ENCODE peak calls at places on chromosomes 1 and 21, in ten cellular contexts. Z is pancreas, B is transverse colon, G is fibroblast of mammary gland, C is GM12865, E is fibroblast of pulmonary artery, Y is stomach, O is A549, D is left ventricle myocardium inferior, V is prostate gland. S is an unnamed sample.

GRCh38 chr21:43910460-43910859 is 45.4 kb downstream of the AGPAT3 start:
- DNase-seq in Z (no peak), B (no peak), G (no peak), C (no peak), E (no peak), Y (no peak), O (no peak), D (no peak), V (no peak), S (no peak)

GRCh38 chr1:35666916-35667315 is 25.6 kb upstream of the PSMB2 start:
- DNase-seq in Z (no peak), B (no peak), G (no peak), C (no peak), E (no peak), Y (no peak), O (no peak), D (no peak), V (no peak), S (no peak)

GRCh38 chr1:200410566-200410878 is 686 bp upstream of the ZNF281 start:
- DNase-seq in Z (peak), B (peak), G (peak), C (peak), E (no peak), Y (no peak), O (no peak), D (no peak), V (no peak), S (peak)

GRCh38 chr1:25197235-25197930 is 34.9 kb downstream of the SYF2 start:
- DNase-seq in Z (no peak), B (no peak), G (no peak), C (no peak), E (no peak), Y (no peak), O (no peak), D (no peak), V (no peak), S (peak)

GRCh38 chr1:153697873-153698647 is 19.6 kb downstream of the NPR1 start:
- DNase-seq in Z (no peak), B (no peak), G (peak), C (peak), E (peak), Y (no peak), O (no peak), D (peak), V (no peak), S (peak)

GRCh38 chr1:227791425-227792090 is 23.9 kb upstream of the PRSS38 start:
- DNase-seq in Z (no peak), B (no peak), G (no peak), C (no peak), E (no peak), Y (no peak), O (no peak), D (no peak), V (no peak), S (no peak)

GRCh38 chr1:232906441-232906840 is 44.0 kb upstream of the NTPCR start:
- DNase-seq in Z (no peak), B (no peak), G (no peak), C (no peak), E (no peak), Y (no peak), O (no peak), D (no peak), V (no peak), S (no peak)

GRCh38 chr1:10494754-10495474 is 20.2 kb downstream of the PEX14 start:
- DNase-seq in Z (peak), B (peak), G (peak), C (peak), E (peak), Y (peak), O (peak), D (peak), V (peak), S (peak)

GRCh38 chr1:165376041-165376810 is 19.7 kb upstream of the LMX1A start:
- DNase-seq in Z (peak), B (peak), G (peak), C (no peak), E (peak), Y (peak), O (no peak), D (peak), V (peak), S (peak)

GRCh38 chr21:42107881-42108553 is 36.9 kb downstream of the UMODL1 start:
- DNase-seq in Z (peak), B (peak), G (peak), C (peak), E (peak), Y (peak), O (peak), D (peak), V (peak), S (peak)

GRCh38 chr1:22711071-22711470 is 432 bp downstream of the EPHB2 start:
- DNase-seq in Z (no peak), B (no peak), G (no peak), C (no peak), E (no peak), Y (no peak), O (no peak), D (no peak), V (no peak), S (no peak)

GRCh38 chr1:22714455-22714854 is 3.8 kb downstream of the EPHB2 start:
- DNase-seq in Z (no peak), B (no peak), G (no peak), C (no peak), E (no peak), Y (no peak), O (no peak), D (no peak), V (no peak), S (no peak)

GRCh38 chr1:22710688-22711024 is at the start of gene EPHB2:
- DNase-seq in Z (peak), B (peak), G (peak), C (peak), E (no peak), Y (peak), O (peak), D (peak), V (peak), S (peak)

GRCh38 chr1:22711591-22712501 is 1.2 kb downstream of the EPHB2 start:
- DNase-seq in Z (no peak), B (peak), G (peak), C (peak), E (peak), Y (no peak), O (no peak), D (no peak), V (no peak), S (peak)

GRCh38 chr1:22712502-22713271 is 2.0 kb downstream of the EPHB2 start:
- DNase-seq in Z (no peak), B (peak), G (peak), C (peak), E (peak), Y (no peak), O (no peak), D (no peak), V (no peak), S (peak)
- H3K4me3 ChIP-seq in Z (no peak), B (peak), G (peak), C (no peak), E (peak), Y (peak), O (peak), D (no peak), V (no peak), S (no peak)

GRCh38 chr21:35614412-35614901 is 445.9 kb downstream of the SETD4 start:
- DNase-seq in Z (no peak), B (no peak), G (peak), C (no peak), E (peak), Y (no peak), O (no peak), D (no peak), V (no peak), S (no peak)

GRCh38 chr21:35615325-35615724 is 445.0 kb downstream of the SETD4 start:
- DNase-seq in Z (no peak), B (no peak), G (no peak), C (no peak), E (no peak), Y (no peak), O (no peak), D (no peak), V (no peak), S (no peak)

GRCh38 chr21:35617491-35617890 is 442.8 kb downstream of the SETD4 start:
- DNase-seq in Z (no peak), B (no peak), G (no peak), C (no peak), E (no peak), Y (no peak), O (no peak), D (no peak), V (no peak), S (no peak)

GRCh38 chr21:35619184-35619583 is 441.1 kb downstream of the SETD4 start:
- DNase-seq in Z (no peak), B (no peak), G (peak), C (no peak), E (peak), Y (no peak), O (no peak), D (no peak), V (no peak), S (no peak)

DNA sequence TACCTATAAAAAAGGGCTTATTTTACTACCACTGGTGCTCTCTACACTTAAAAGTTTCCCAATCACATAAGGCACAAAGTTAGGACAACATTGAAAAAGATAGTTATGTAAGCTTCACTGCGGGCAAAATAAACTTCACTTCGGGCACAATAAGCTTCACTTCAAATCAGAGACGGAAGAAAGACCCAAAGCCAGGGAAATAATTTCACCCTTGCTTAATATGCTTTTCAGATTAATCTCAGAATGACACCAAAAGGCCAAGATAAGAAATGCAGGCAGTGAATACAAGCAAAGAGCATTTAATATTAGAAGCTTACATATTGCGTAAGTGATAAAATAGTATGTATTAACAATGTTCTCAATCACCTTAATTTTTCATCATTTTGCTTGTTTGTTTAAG is 444.2 kb downstream of the SETD4 start:
- DNase-seq in Z (no peak), B (no peak), G (peak), C (peak), E (peak), Y (no peak), O (peak), D (no peak), V (no peak), S (no peak)
- TF ChIP-seq CTCF in Z (no peak), B (peak), G (peak), C (no peak), E (peak), Y (peak), O (peak), D (peak), V (no peak), S (no peak)

GRCh38 chr1:160631983-160632625 is 14.7 kb downstream of the SLAMF1 start:
- DNase-seq in Z (no peak), B (no peak), G (no peak), C (peak), E (no peak), Y (no peak), O (no peak), D (no peak), V (no peak), S (no peak)

GRCh38 chr1:160626560-160627342 is 20.1 kb downstream of the SLAMF1 start:
- DNase-seq in Z (no peak), B (no peak), G (no peak), C (peak), E (no peak), Y (no peak), O (no peak), D (no peak), V (no peak), S (no peak)

GRCh38 chr1:160628799-160629263 is 18.0 kb downstream of the SLAMF1 start:
- DNase-seq in Z (no peak), B (no peak), G (no peak), C (no peak), E (no peak), Y (no peak), O (no peak), D (no peak), V (no peak), S (no peak)

GRCh38 chr1:160630523-160631087 is 16.2 kb downstream of the SLAMF1 start:
- DNase-seq in Z (no peak), B (no peak), G (no peak), C (no peak), E (no peak), Y (no peak), O (no peak), D (no peak), V (no peak), S (no peak)

GRCh38 chr1:160629286-160630210 is 17.3 kb downstream of the SLAMF1 start:
- DNase-seq in Z (no peak), B (peak), G (no peak), C (no peak), E (no peak), Y (peak), O (no peak), D (peak), V (no peak), S (peak)
- H3K4me3 ChIP-seq in Z (no peak), B (no peak), G (no peak), C (no peak), E (no peak), Y (no peak), O (no peak), D (no peak), V (no peak), S (no peak)

DNA sequence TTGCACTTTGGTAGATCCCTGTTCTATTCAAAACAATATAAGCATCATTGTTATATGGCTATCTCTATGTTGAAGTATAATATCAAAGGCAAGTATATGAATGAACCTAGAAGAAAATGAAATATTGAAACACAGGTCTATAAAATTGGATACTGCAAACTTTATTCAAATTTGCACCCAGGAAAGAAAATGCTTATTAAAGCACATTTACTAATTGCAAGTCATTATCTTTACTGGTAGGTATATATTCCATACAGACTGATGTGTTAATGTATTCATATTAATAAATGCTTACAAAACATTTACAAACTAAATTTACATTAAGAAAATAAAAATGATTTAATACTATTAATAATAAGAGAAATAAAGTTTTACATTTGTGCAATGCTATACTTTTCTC is 469.8 kb downstream of the NCAM2 start:
- DNase-seq in Z (no peak), B (no peak), G (no peak), C (no peak), E (no peak), Y (no peak), O (no peak), D (no peak), V (no peak), S (no peak)
- TF ChIP-seq CTCF in Z (no peak), B (no peak), G (no peak), C (no peak), E (no peak), Y (no peak), O (no peak), D (no peak), V (no peak), S (no peak)

GRCh38 chr1:59151387-59151761 is 145.5 kb upstream of the FGGY start:
- DNase-seq in Z (no peak), B (no peak), G (no peak), C (no peak), E (no peak), Y (no peak), O (no peak), D (no peak), V (no peak), S (no peak)

GRCh38 chr1:59149435-59149834 is 147.5 kb upstream of the FGGY start:
- DNase-seq in Z (no peak), B (no peak), G (no peak), C (no peak), E (no peak), Y (no peak), O (no peak), D (no peak), V (no peak), S (no peak)

GRCh38 chr1:59151860-59152259 is 145.0 kb upstream of the FGGY start:
- DNase-seq in Z (no peak), B (no peak), G (peak), C (no peak), E (no peak), Y (no peak), O (no peak), D (no peak), V (no peak), S (no peak)

GRCh38 chr1:59154406-59154805 is 142.5 kb upstream of the FGGY start:
- DNase-seq in Z (no peak), B (no peak), G (no peak), C (no peak), E (no peak), Y (no peak), O (no peak), D (no peak), V (no peak), S (no peak)

DNA sequence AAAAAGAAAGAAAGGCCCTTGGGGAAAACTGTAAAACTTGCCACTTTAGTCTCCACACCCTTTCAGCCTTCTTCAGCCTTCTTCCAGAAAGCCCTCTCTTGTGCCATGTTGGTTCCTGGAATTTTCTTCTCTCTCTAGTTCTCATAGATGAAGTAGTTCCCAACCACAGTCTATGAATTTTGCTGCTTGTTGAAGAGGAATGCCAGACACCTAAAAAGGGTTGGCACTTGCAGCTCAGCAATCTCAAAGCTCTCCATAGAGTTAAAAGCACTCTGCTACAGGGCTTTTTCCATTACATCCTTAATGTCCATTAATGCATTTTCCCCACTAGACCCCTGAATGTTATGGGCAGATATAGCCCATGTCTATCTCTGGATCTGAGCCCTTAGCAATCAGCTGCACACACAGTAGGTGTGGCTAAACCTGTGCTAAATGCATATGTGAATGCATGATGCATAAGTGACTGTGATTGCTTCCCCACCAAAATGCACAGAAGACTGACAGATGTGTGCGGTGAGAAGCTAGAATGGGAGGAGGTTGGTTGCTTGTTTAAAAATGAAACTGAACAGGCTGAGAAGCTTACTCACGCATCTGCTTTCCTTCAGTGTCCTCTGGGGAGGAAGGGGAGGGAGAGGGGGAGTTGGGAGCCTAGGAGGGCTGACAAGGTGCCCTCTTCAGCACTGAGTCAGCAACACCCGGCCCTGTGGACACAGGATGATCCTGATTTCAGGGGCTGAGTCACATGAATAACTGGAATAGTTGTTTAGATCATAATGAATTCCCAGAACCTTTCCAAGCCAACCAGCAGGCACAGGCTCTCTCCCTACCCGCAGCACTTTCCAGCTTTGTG is 146.1 kb upstream of the FGGY start:
- DNase-seq in Z (peak), B (peak), G (peak), C (peak), E (peak), Y (peak), O (peak), D (peak), V (no peak), S (peak)
- H3K4me3 ChIP-seq in Z (no peak), B (no peak), G (no peak), C (no peak), E (peak), Y (no peak), O (peak), D (peak), V (no peak), S (no peak)

DNA sequence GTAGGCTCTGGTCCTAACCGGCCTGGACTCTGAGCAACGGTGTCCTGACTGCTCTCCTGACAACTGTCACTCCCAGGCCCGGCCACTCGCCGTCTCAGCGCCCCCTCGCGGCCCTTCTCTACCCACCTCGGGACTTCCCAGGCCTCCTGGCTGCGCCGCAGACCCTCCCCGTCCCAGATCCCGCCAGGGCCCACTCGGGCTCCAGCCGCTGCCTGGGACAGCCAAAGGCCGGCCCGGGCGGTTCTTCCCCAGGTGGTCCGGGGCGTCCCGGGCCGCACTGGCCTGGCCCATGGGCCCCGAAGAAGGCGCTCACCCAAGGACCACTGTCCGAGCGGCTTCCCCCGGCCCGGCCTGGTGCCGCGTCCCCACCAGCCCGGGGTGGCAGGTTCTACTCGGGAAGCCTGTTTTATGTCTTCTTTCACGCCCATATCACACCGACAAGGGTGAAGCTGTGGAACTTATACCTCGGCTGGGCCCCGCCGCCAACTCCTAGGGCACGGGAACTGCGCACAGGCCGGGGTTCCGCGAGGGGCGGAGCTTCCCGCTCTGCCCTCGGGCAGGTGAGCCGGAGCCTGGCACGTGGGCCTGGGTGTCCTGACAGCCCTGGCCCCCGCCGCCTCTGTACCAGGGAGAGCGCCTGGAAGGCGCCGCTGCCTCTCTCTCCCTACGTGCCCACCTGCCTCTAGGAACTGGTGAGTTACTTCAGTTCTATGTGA is 138.3 kb downstream of the TTLL7 start:
- DNase-seq in Z (peak), B (peak), G (no peak), C (peak), E (peak), Y (peak), O (peak), D (peak), V (peak), S (peak)
- TF ChIP-seq CTCF in Z (peak), B (peak), G (no peak), C (peak), E (peak), Y (peak), O (peak), D (peak), V (peak), S (peak)

GRCh38 chr21:29789393-29789792 is 150.4 kb downstream of the GRIK1 start:
- DNase-seq in Z (no peak), B (no peak), G (no peak), C (no peak), E (no peak), Y (no peak), O (no peak), D (no peak), V (no peak), S (no peak)

GRCh38 chr21:29788752-29789151 is 151.0 kb downstream of the GRIK1 start:
- DNase-seq in Z (no peak), B (no peak), G (no peak), C (no peak), E (no peak), Y (no peak), O (no peak), D (no peak), V (no peak), S (no peak)

GRCh38 chr21:29787011-29787909 is 152.5 kb downstream of the GRIK1 start:
- DNase-seq in Z (no peak), B (no peak), G (no peak), C (no peak), E (no peak), Y (no peak), O (no peak), D (no peak), V (no peak), S (no peak)

GRCh38 chr21:29786509-29786908 is 153.3 kb downstream of the GRIK1 start:
- DNase-seq in Z (no peak), B (no peak), G (no peak), C (no peak), E (no peak), Y (no peak), O (no peak), D (no peak), V (no peak), S (no peak)
- H3K4me3 ChIP-seq in Z (no peak), B (no peak), G (no peak), C (no peak), E (no peak), Y (no peak), O (no peak), D (no peak), V (no peak), S (no peak)

GRCh38 chr1:2113620-2114135 is 63.5 kb downstream of the PRKCZ start:
- DNase-seq in Z (no peak), B (no peak), G (no peak), C (no peak), E (no peak), Y (no peak), O (no peak), D (no peak), V (no peak), S (no peak)
- TF ChIP-seq CTCF in Z (no peak), B (no peak), G (no peak), C (no peak), E (no peak), Y (no peak), O (no peak), D (no peak), V (no peak), S (no peak)

GRCh38 chr1:9110669-9111356 is 18.1 kb downstream of the GPR157 start:
- DNase-seq in Z (peak), B (peak), G (peak), C (peak), E (peak), Y (peak), O (peak), D (peak), V (peak), S (peak)
- H3K4me3 ChIP-seq in Z (no peak), B (no peak), G (no peak), C (no peak), E (no peak), Y (no peak), O (no peak), D (no peak), V (no peak), S (no peak)

S was measured in mucosa of descending colon.